ENCODE peak calls at places on chromosomes 12 and 14, in ten cellular contexts. A is A172; Y is posterior vena cava; Z is NT2/D1; C is brain microvascular endothelial cell; D is kidney tubule cell; V is fibroblast of the aortic adventitia; M is stimulated activated naive CD8-positive, alpha-beta T cell treated with anti-CD3 and anti-CD28 coated beads, Interleukin-15, Interleukin-2, amounts not matched to agents 100 U/mL and 50 U/mL, for 24 hours; W is HCT116; J is heart left ventricle. G is an unnamed sample.
A peak's percentile ranks its signal among the peaks of the same experiment; 100 is the strongest.

GRCh38 chr12:88643685-88644084 is 63.4 kb upstream of the KITLG start:
- DNase-seq in W (no peak), C (no peak), J (no peak), Z (no peak), Y (no peak), M (no peak), D (no peak), V (peak; percentile 45), A (no peak), G (no peak)

GRCh38 chr14:60650382-60650961 is 1.2 kb upstream of the SIX1 start:
- DNase-seq in J (no peak), Z (no peak), M (no peak), C (no peak), W (no peak), D (no peak), A (no peak), V (peak; percentile 48), Y (no peak), G (no peak)

GRCh38 chr14:103702497-103703432 is 12.5 kb downstream of the XRCC3 start:
- DNase-seq in Z (no peak), C (no peak), W (no peak), V (no peak), J (peak; percentile 26), D (no peak), A (no peak), Y (no peak), M (no peak), G (no peak)

GRCh38 chr12:597926-598568 is 65.2 kb downstream of the NINJ2 start:
- DNase-seq in W (no peak), D (peak; percentile 76), J (peak; percentile 18), Z (no peak), Y (peak; percentile 43), M (no peak), C (no peak), A (no peak), V (no peak), G (no peak)

GRCh38 chr12:34547276-34547675 is 525.0 kb downstream of the ALG10 start:
- DNase-seq in D (no peak), V (no peak), M (no peak), W (no peak), J (no peak), A (no peak), C (no peak), Y (no peak), Z (no peak), G (no peak)

GRCh38 chr12:6219980-6220379 is 19.8 kb downstream of the CD9 start:
- DNase-seq in Z (no peak), C (no peak), V (no peak), D (no peak), J (no peak), M (no peak), Y (no peak), A (no peak), W (no peak), G (no peak)

GRCh38 chr14:36275741-36276140 is 44.7 kb downstream of the MBIP start:
- DNase-seq in Z (no peak), A (no peak), M (no peak), C (no peak), W (no peak), Y (no peak), V (no peak), J (no peak), D (no peak), G (no peak)

GRCh38 chr12:76026643-76027063 is 4.9 kb downstream of the PHLDA1 start:
- DNase-seq in M (no peak), Y (no peak), J (no peak), A (no peak), D (peak; percentile 37), V (peak; percentile 73), Z (no peak), C (peak; percentile 35), W (no peak), G (no peak)

GRCh38 chr12:10771132-10771733 is 31.2 kb downstream of the TAS2R7 start:
- DNase-seq in A (peak; percentile 1), Z (peak; percentile 36), J (no peak), Y (no peak), C (peak; percentile 18), V (peak; percentile 71), M (no peak), D (peak; percentile 35), W (peak; percentile 26), G (peak; percentile 22)

GRCh38 chr12:65509953-65510352 is 231.5 kb downstream of the MSRB3 start:
- DNase-seq in M (no peak), W (no peak), D (no peak), A (no peak), Y (no peak), C (no peak), V (no peak), Z (no peak), J (no peak), G (no peak)

GRCh38 chr12:93378373-93379310 is 917 bp downstream of the NUDT4 start:
- DNase-seq in V (peak; percentile 66), A (peak; percentile 40), J (peak; percentile 50), M (peak; percentile 59), D (peak; percentile 73), C (peak; percentile 59), W (no peak), Y (no peak), Z (no peak), G (peak; percentile 48)

GRCh38 chr12:1836854-1837411 is 16.6 kb downstream of the LRTM2 start:
- DNase-seq in Y (peak; percentile 80), Z (no peak), A (no peak), C (no peak), J (no peak), W (no peak), V (no peak), D (peak; percentile 60), M (no peak), G (no peak)

GRCh38 chr14:94367896-94368590 is 20.4 kb downstream of the SERPINA1 start:
- DNase-seq in D (no peak), C (no peak), M (no peak), Z (no peak), J (no peak), V (no peak), Y (no peak), W (no peak), A (no peak), G (no peak)

GRCh38 chr14:52015411-52016030 is 26.2 kb downstream of the RTRAF start:
- DNase-seq in Z (no peak), V (no peak), W (peak; percentile 19), M (no peak), J (peak; percentile 51), A (no peak), D (peak; percentile 21), Y (no peak), C (peak; percentile 41), G (peak; percentile 23)

GRCh38 chr14:71918955-71919354 is 13.3 kb upstream of the RGS6 start:
- DNase-seq in D (no peak), Y (no peak), J (peak; percentile 23), A (no peak), V (no peak), Z (no peak), W (no peak), M (no peak), C (no peak), G (peak; percentile 28)

GRCh38 chr14:95895720-95896119 is 19.1 kb downstream of the TUNAR start:
- DNase-seq in J (no peak), Y (no peak), A (no peak), D (peak; percentile 49), V (no peak), M (peak; percentile 16), Z (no peak), C (no peak), W (peak; percentile 26), G (peak; percentile 57)

GRCh38 chr12:85831327-85831990 is 4.8 kb downstream of the RASSF9 start:
- DNase-seq in C (no peak), V (no peak), D (no peak), M (no peak), Y (no peak), Z (no peak), A (no peak), J (no peak), W (no peak), G (no peak)

GRCh38 chr12:6507102-6507998 is 13.4 kb downstream of the NCAPD2 start:
- DNase-seq in M (no peak), J (no peak), V (peak; percentile 47), D (no peak), Z (no peak), A (no peak), C (peak; percentile 18), W (no peak), Y (no peak), G (no peak)

GRCh38 chr14:53043107-53043704 is 92.4 kb upstream of the FERMT2 start:
- DNase-seq in D (no peak), J (no peak), M (no peak), Y (no peak), C (no peak), Z (no peak), V (peak; percentile 86), W (no peak), A (no peak), G (no peak)